ENCODE peak calls at places on chromosomes 16 and 17, in ten cellular contexts. One of them, this sample, is unnamed.

GRCh38 chr17:42018339-42018738 is 1.1 kb upstream of the DNAJC7 start:
- DNase-seq in GM12878: no peak
- DNase-seq in esophagus muscularis mucosa: no peak
- DNase-seq in right atrium auricular region: no peak
- DNase-seq in IMR-90: no peak
- DNase-seq in A673: no peak
- DNase-seq in SK-N-SH: no peak
- DNase-seq in heart right ventricle: no peak
- DNase-seq in fibroblast of pulmonary artery: no peak
- DNase-seq in A549: no peak
- DNase-seq in this sample: no peak

GRCh38 chr16:57585051-57585687 is 42.7 kb downstream of the ADGRG5 start:
- DNase-seq in GM12878: no peak
- DNase-seq in esophagus muscularis mucosa: no peak
- DNase-seq in right atrium auricular region: no peak
- DNase-seq in IMR-90: no peak
- DNase-seq in A673: no peak
- DNase-seq in SK-N-SH: no peak
- DNase-seq in heart right ventricle: no peak
- DNase-seq in fibroblast of pulmonary artery: no peak
- DNase-seq in A549: no peak
- DNase-seq in this sample: no peak

GRCh38 chr17:13385481-13385907 is 216.2 kb downstream of the HS3ST3A1 start:
- DNase-seq in GM12878: no peak
- DNase-seq in esophagus muscularis mucosa: no peak
- DNase-seq in right atrium auricular region: no peak
- DNase-seq in IMR-90: peak; percentile 22
- DNase-seq in A673: no peak
- DNase-seq in SK-N-SH: no peak
- DNase-seq in heart right ventricle: no peak
- DNase-seq in fibroblast of pulmonary artery: peak; percentile 33
- DNase-seq in A549: no peak
- DNase-seq in this sample: no peak

GRCh38 chr17:13154403-13154802 is 136.6 kb upstream of the ELAC2 start:
- DNase-seq in GM12878: no peak
- DNase-seq in esophagus muscularis mucosa: no peak
- DNase-seq in right atrium auricular region: no peak
- DNase-seq in IMR-90: peak; percentile 33
- DNase-seq in A673: no peak
- DNase-seq in SK-N-SH: no peak
- DNase-seq in heart right ventricle: no peak
- DNase-seq in fibroblast of pulmonary artery: no peak
- DNase-seq in A549: no peak
- DNase-seq in this sample: peak; percentile 42

GRCh38 chr17:75404223-75404738 is 1.2 kb downstream of the GRB2 start:
- DNase-seq in GM12878: no peak
- DNase-seq in esophagus muscularis mucosa: no peak
- DNase-seq in right atrium auricular region: peak; percentile 60
- DNase-seq in IMR-90: peak; percentile 83
- DNase-seq in A673: peak; percentile 90
- DNase-seq in SK-N-SH: peak; percentile 87
- DNase-seq in heart right ventricle: peak; percentile 36
- DNase-seq in fibroblast of pulmonary artery: peak; percentile 88
- DNase-seq in A549: peak; percentile 89
- DNase-seq in this sample: no peak

GRCh38 chr17:60086822-60087591 is 8.3 kb upstream of the HEATR6 start:
- DNase-seq in GM12878: no peak
- DNase-seq in esophagus muscularis mucosa: no peak
- DNase-seq in right atrium auricular region: no peak
- DNase-seq in IMR-90: peak; percentile 72
- DNase-seq in A673: no peak
- DNase-seq in SK-N-SH: no peak
- DNase-seq in heart right ventricle: no peak
- DNase-seq in fibroblast of pulmonary artery: peak; percentile 72
- DNase-seq in A549: no peak
- DNase-seq in this sample: no peak

GRCh38 chr17:68511671-68512246 is 471 bp upstream of the PRKAR1A start:
- DNase-seq in GM12878: no peak
- DNase-seq in esophagus muscularis mucosa: no peak
- DNase-seq in right atrium auricular region: peak; percentile 82
- DNase-seq in IMR-90: peak; percentile 65
- DNase-seq in A673: peak; percentile 77
- DNase-seq in SK-N-SH: peak; percentile 93
- DNase-seq in heart right ventricle: peak; percentile 81
- DNase-seq in fibroblast of pulmonary artery: peak; percentile 75
- DNase-seq in A549: peak; percentile 72
- DNase-seq in this sample: no peak

GRCh38 chr17:60047590-60047989 is 31.1 kb downstream of the HEATR6 start:
- DNase-seq in GM12878: no peak
- DNase-seq in esophagus muscularis mucosa: no peak
- DNase-seq in right atrium auricular region: no peak
- DNase-seq in IMR-90: no peak
- DNase-seq in A673: no peak
- DNase-seq in SK-N-SH: no peak
- DNase-seq in heart right ventricle: no peak
- DNase-seq in fibroblast of pulmonary artery: no peak
- DNase-seq in A549: no peak
- DNase-seq in this sample: no peak

GRCh38 chr17:64575431-64575830 is 68.7 kb downstream of the CEP95 start:
- DNase-seq in GM12878: no peak
- DNase-seq in esophagus muscularis mucosa: no peak
- DNase-seq in right atrium auricular region: no peak
- DNase-seq in IMR-90: no peak
- DNase-seq in A673: no peak
- DNase-seq in SK-N-SH: no peak
- DNase-seq in heart right ventricle: no peak
- DNase-seq in fibroblast of pulmonary artery: peak; percentile 18
- DNase-seq in A549: no peak
- DNase-seq in this sample: no peak

GRCh38 chr17:64574646-64575045 is 67.9 kb downstream of the CEP95 start:
- DNase-seq in GM12878: no peak
- DNase-seq in esophagus muscularis mucosa: no peak
- DNase-seq in right atrium auricular region: no peak
- DNase-seq in IMR-90: no peak
- DNase-seq in A673: no peak
- DNase-seq in SK-N-SH: no peak
- DNase-seq in heart right ventricle: no peak
- DNase-seq in fibroblast of pulmonary artery: peak; percentile 18
- DNase-seq in A549: no peak
- DNase-seq in this sample: no peak

GRCh38 chr17:64572682-64573154 is 65.9 kb downstream of the CEP95 start:
- DNase-seq in GM12878: no peak
- DNase-seq in esophagus muscularis mucosa: no peak
- DNase-seq in right atrium auricular region: no peak
- DNase-seq in IMR-90: peak; percentile 61
- DNase-seq in A673: peak; percentile 31
- DNase-seq in SK-N-SH: no peak
- DNase-seq in heart right ventricle: no peak
- DNase-seq in fibroblast of pulmonary artery: peak; percentile 78
- DNase-seq in A549: no peak
- DNase-seq in this sample: peak; percentile 21

GRCh38 chr17:64573214-64573613 is 66.4 kb downstream of the CEP95 start:
- DNase-seq in GM12878: no peak
- DNase-seq in esophagus muscularis mucosa: no peak
- DNase-seq in right atrium auricular region: no peak
- DNase-seq in IMR-90: no peak
- DNase-seq in A673: no peak
- DNase-seq in SK-N-SH: no peak
- DNase-seq in heart right ventricle: no peak
- DNase-seq in fibroblast of pulmonary artery: no peak
- DNase-seq in A549: no peak
- DNase-seq in this sample: no peak
- H3K4me3 ChIP-seq in GM12878: no peak overlapping the region
- H3K4me3 ChIP-seq in esophagus muscularis mucosa: no peak overlapping the region
- H3K4me3 ChIP-seq in right atrium auricular region: no peak overlapping the region
- H3K4me3 ChIP-seq in IMR-90: no peak overlapping the region
- H3K4me3 ChIP-seq in A673: no peak overlapping the region
- H3K4me3 ChIP-seq in SK-N-SH: no peak overlapping the region
- H3K4me3 ChIP-seq in heart right ventricle: no peak overlapping the region
- H3K4me3 ChIP-seq in fibroblast of pulmonary artery: no peak overlapping the region
- H3K4me3 ChIP-seq in A549: no peak overlapping the region
- H3K4me3 ChIP-seq in this sample: no peak overlapping the region

DNA sequence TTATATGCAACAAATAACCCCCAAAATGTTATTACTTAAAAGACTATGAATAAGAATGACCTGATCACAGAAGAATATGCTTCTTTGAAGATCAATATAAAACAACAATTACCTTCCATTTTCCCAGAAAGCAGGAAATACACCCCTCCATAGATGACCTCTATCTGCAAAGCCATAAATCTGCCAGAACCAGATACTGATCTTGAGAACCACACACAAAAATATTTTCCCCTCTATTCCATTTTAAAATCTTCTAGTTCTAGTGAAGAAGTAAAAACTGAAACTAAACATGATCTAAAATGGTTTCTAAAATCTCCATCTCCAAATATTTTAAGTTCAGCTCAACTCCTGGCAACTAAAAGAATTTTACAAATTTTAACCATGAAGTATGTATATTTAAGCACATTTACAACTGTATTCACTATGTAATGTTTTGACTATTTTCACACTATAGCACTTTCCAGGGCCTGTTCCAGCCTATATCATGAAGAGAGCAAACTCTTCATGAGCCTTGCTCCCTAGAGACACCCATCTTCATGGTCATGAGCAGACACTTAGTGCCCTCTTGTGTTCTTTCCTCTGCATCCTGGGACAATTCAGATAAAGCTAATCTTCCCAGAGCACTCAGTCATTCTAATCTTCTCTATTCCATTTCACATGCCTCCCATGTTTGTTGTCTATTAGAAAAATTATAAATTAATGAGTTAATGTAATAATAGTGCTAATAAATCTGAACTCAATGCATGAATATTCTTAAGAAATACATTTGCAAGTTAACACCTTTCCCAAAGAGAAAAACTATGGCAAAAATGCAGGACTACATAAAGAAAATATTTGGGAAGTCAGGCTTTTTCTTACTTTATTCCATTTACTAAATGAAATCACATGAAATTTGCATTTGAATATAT is 87.0 kb downstream of the HELZ start:
- DNase-seq in GM12878: peak; percentile 2
- DNase-seq in esophagus muscularis mucosa: no peak
- DNase-seq in right atrium auricular region: no peak
- DNase-seq in IMR-90: peak; percentile 57
- DNase-seq in A673: peak; percentile 84
- DNase-seq in SK-N-SH: peak; percentile 75
- DNase-seq in heart right ventricle: no peak
- DNase-seq in fibroblast of pulmonary artery: peak; percentile 63
- DNase-seq in A549: peak; percentile 28
- DNase-seq in this sample: no peak
- TF ChIP-seq CTCF in GM12878: peak; percentile 37
- TF ChIP-seq CTCF in esophagus muscularis mucosa: no peak
- TF ChIP-seq CTCF in right atrium auricular region: peak; percentile 44
- TF ChIP-seq CTCF in IMR-90: peak; percentile 55
- TF ChIP-seq CTCF in A673: peak; percentile 66
- TF ChIP-seq CTCF in SK-N-SH: peak; percentile 76
- TF ChIP-seq CTCF in heart right ventricle: peak; percentile 15
- TF ChIP-seq CTCF in fibroblast of pulmonary artery: peak; percentile 35
- TF ChIP-seq CTCF in A549: peak; percentile 84
- TF ChIP-seq CTCF in this sample: peak; percentile 34

DNA sequence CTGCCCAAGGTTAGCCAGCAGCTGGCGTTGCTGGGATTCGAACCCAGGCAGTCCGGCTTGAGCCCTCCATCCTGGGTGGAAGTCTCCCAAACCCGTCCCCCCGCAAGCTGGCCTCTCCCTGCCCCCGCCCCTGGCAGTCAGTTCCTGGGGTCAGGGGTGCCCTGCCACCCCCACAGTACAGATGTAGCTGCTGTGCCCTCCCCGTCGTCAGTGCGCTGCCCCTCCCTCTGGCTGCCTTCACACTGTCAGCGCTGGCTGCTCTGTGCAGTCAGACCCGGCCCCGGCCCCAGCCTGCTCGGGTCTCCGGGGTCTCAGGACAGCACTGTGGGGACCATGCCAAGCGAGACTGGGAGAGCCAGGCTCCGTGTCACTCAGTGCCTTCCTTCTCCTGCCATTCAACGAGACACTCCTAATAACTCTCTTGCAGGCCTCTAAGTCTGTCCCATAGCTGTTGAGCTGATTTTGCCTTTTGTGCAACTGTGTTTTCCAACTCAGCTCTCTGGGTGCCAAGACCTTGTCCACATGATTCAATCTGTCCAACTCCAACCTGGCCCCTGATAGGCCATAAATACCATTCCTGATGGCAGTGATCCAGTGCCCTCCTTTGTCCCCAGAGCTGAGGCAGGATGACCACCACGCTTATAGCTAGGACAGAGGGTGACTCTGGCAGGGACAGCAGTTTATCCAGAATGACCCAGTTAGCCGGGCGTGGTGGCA is 55.5 kb upstream of the IL34 start:
- DNase-seq in GM12878: no peak
- DNase-seq in esophagus muscularis mucosa: no peak
- DNase-seq in right atrium auricular region: no peak
- DNase-seq in IMR-90: no peak
- DNase-seq in A673: no peak
- DNase-seq in SK-N-SH: no peak
- DNase-seq in heart right ventricle: peak; percentile 26
- DNase-seq in fibroblast of pulmonary artery: peak; percentile 45
- DNase-seq in A549: no peak
- DNase-seq in this sample: no peak
- H3K4me3 ChIP-seq in GM12878: no peak overlapping the region
- H3K4me3 ChIP-seq in esophagus muscularis mucosa: no peak overlapping the region
- H3K4me3 ChIP-seq in right atrium auricular region: no peak overlapping the region
- H3K4me3 ChIP-seq in IMR-90: no peak overlapping the region
- H3K4me3 ChIP-seq in A673: no peak overlapping the region
- H3K4me3 ChIP-seq in SK-N-SH: no peak overlapping the region
- H3K4me3 ChIP-seq in heart right ventricle: peak overlapping the region; percentile 4
- H3K4me3 ChIP-seq in fibroblast of pulmonary artery: peak overlapping the region; percentile 38
- H3K4me3 ChIP-seq in A549: no peak overlapping the region
- H3K4me3 ChIP-seq in this sample: no peak overlapping the region

GRCh38 chr17:80475949-80476876 is at the start of gene NPTX1:
- DNase-seq in GM12878: no peak
- DNase-seq in esophagus muscularis mucosa: no peak
- DNase-seq in right atrium auricular region: no peak
- DNase-seq in IMR-90: no peak
- DNase-seq in A673: no peak
- DNase-seq in SK-N-SH: peak; percentile 87
- DNase-seq in heart right ventricle: no peak
- DNase-seq in fibroblast of pulmonary artery: no peak
- DNase-seq in A549: no peak
- DNase-seq in this sample: no peak

GRCh38 chr17:80473701-80474100 is 2.7 kb downstream of the NPTX1 start:
- DNase-seq in GM12878: no peak
- DNase-seq in esophagus muscularis mucosa: no peak
- DNase-seq in right atrium auricular region: no peak
- DNase-seq in IMR-90: no peak
- DNase-seq in A673: no peak
- DNase-seq in SK-N-SH: no peak
- DNase-seq in heart right ventricle: no peak
- DNase-seq in fibroblast of pulmonary artery: no peak
- DNase-seq in A549: no peak
- DNase-seq in this sample: no peak

GRCh38 chr17:80474231-80474932 is 2.0 kb downstream of the NPTX1 start:
- DNase-seq in GM12878: no peak
- DNase-seq in esophagus muscularis mucosa: no peak
- DNase-seq in right atrium auricular region: no peak
- DNase-seq in IMR-90: peak; percentile 53
- DNase-seq in A673: peak; percentile 45
- DNase-seq in SK-N-SH: peak; percentile 79
- DNase-seq in heart right ventricle: no peak
- DNase-seq in fibroblast of pulmonary artery: peak; percentile 28
- DNase-seq in A549: peak; percentile 78
- DNase-seq in this sample: no peak

GRCh38 chr17:80476877-80477646 is 655 bp upstream of the NPTX1 start:
- DNase-seq in GM12878: no peak
- DNase-seq in esophagus muscularis mucosa: no peak
- DNase-seq in right atrium auricular region: no peak
- DNase-seq in IMR-90: no peak
- DNase-seq in A673: no peak
- DNase-seq in SK-N-SH: peak; percentile 75
- DNase-seq in heart right ventricle: no peak
- DNase-seq in fibroblast of pulmonary artery: no peak
- DNase-seq in A549: no peak
- DNase-seq in this sample: no peak

GRCh38 chr17:80474933-80475915 is 1.2 kb downstream of the NPTX1 start:
- DNase-seq in GM12878: no peak
- DNase-seq in esophagus muscularis mucosa: no peak
- DNase-seq in right atrium auricular region: no peak
- DNase-seq in IMR-90: no peak
- DNase-seq in A673: peak; percentile 42
- DNase-seq in SK-N-SH: peak; percentile 69
- DNase-seq in heart right ventricle: no peak
- DNase-seq in fibroblast of pulmonary artery: no peak
- DNase-seq in A549: no peak
- DNase-seq in this sample: no peak
- TF ChIP-seq CTCF in GM12878: no peak
- TF ChIP-seq CTCF in esophagus muscularis mucosa: no peak
- TF ChIP-seq CTCF in right atrium auricular region: no peak
- TF ChIP-seq CTCF in IMR-90: no peak
- TF ChIP-seq CTCF in A673: no peak
- TF ChIP-seq CTCF in SK-N-SH: no peak
- TF ChIP-seq CTCF in heart right ventricle: no peak
- TF ChIP-seq CTCF in fibroblast of pulmonary artery: no peak
- TF ChIP-seq CTCF in A549: no peak
- TF ChIP-seq CTCF in this sample: no peak